ENCODE peak calls at places on chromosomes 11 and 22, in eight cellular contexts. D is neural progenitor cell, H is OCI-LY7, Y is nephron progenitor cell, Q is osteocyte, N is GM13976, C is cardiac fibroblast, S is activated B cell treated with CpG ODN at 0.5 μM for 24 hours. B is an unnamed sample.

GRCh38 chr22:45975266-45976161 is 1.4 kb downstream of the WNT7B start:
- DNase-seq in D (peak), H (no peak), Y (no peak), Q (no peak), N (no peak), C (no peak), S (no peak), B (no peak)

GRCh38 chr11:35621620-35622019 is 3.4 kb downstream of the FJX1 start:
- DNase-seq in D (no peak), H (no peak), Y (no peak), Q (no peak), N (no peak), C (peak), S (no peak), B (no peak)

GRCh38 chr11:102138677-102139076 is 28.4 kb downstream of the YAP1 start:
- DNase-seq in D (no peak), H (no peak), Y (no peak), Q (no peak), N (no peak), C (peak), S (no peak), B (no peak)

GRCh38 chr11:125170406-125171031 is 6.0 kb downstream of the PKNOX2 start:
- DNase-seq in D (peak), H (no peak), Y (peak), Q (no peak), N (no peak), C (peak), S (no peak), B (no peak)

GRCh38 chr11:72582206-72583176 is 91.7 kb downstream of the PDE2A start:
- DNase-seq in D (no peak), H (no peak), Y (no peak), Q (no peak), N (no peak), C (no peak), S (no peak), B (no peak)

GRCh38 chr11:130601141-130601540 is 152.7 kb downstream of the ADAMTS15 start:
- DNase-seq in D (peak), H (no peak), Y (peak), Q (peak), N (no peak), C (peak), S (no peak), B (peak)

GRCh38 chr11:17633279-17633986 is 85.9 kb upstream of the MYOD1 start:
- DNase-seq in D (no peak), H (no peak), Y (no peak), Q (no peak), N (peak), C (no peak), S (no peak), B (no peak)

GRCh38 chr11:93081694-93082093 is 112.2 kb downstream of the MTNR1B start:
- DNase-seq in D (peak), H (no peak), Y (no peak), Q (no peak), N (no peak), C (no peak), S (no peak), B (no peak)

GRCh38 chr11:62497132-62497915 is 49.3 kb downstream of the AHNAK start:
- DNase-seq in D (peak), H (peak), Y (no peak), Q (no peak), N (peak), C (peak), S (no peak), B (no peak)

DNA sequence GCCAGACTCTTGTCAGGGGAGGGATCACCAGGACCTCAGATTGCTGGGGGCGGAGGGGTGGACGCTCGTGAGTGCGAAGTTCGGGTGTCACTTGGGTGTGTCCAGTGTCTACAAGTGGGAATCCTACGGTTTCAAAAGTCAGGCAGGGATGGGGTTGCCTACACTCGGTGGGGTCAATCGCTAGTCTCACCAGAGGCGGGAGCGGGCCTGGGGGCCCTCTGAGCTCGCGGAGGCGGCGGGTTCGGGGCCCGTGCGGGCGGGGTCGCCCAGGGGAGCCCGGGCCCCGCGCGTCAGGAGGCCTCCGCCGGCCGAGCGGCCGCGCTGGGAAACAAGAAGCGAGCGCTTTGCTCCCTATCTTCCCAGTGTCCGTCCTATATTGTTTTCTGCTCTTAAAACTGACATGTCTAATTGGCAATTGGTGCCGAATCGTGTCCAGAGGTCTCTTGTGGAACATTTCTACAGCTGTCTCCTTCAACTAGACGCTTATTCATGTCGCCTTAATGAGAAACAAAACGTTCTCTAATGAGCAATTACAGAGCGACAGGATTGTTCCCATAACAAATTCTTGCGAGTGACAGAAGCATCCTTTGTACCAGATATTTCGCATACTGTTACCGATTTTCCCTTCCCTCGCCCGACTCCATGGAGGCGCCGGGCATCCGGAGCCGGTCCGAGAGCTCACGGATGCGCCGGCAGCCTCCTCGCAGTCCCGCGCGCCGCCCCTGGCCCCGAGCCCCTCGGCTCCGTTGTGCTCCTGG is 11.9 kb downstream of the PAX6 start:
- DNase-seq in D (peak), H (no peak), Y (peak), Q (no peak), N (peak), C (no peak), S (no peak), B (no peak)
- TF ChIP-seq CTCF in D (no peak), H (no peak), Y (no peak), Q (no peak), N (no peak), C (peak), S (no peak), B (no peak)

GRCh38 chr11:116033931-116034553 is 529.8 kb upstream of the CADM1 start:
- DNase-seq in D (no peak), H (no peak), Y (no peak), Q (peak), N (peak), C (no peak), S (no peak), B (no peak)
- TF ChIP-seq CTCF in D (no peak), H (no peak), Y (no peak), Q (no peak), N (no peak), C (no peak), S (no peak), B (no peak)

DNA sequence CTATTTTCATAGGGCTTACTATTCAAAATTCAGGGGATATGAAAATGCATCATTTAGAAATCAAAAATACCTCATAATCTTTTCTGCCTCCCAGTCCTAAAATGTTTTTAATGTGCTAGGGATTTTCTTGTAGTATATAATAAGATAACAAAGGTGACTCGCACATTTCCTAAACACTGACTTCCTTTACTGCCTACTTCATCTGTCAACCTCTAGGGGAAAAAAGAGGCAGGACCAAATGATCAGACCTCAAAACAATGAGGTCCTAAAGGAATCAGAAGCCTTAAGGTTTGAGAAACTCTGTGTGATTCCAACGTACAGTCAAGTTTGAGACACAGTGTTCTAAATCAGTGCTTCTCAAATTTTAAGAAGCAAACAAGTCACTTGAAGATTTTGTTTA is 56.1 kb upstream of the POU2AF2 start:
- DNase-seq in D (no peak), H (peak), Y (no peak), Q (no peak), N (no peak), C (no peak), S (no peak), B (no peak)
- TF ChIP-seq CTCF in D (no peak), H (peak), Y (no peak), Q (no peak), N (no peak), C (no peak), S (no peak), B (peak)

GRCh38 chr22:27504854-27505253 is 296.7 kb downstream of the MN1 start:
- DNase-seq in D (no peak), H (no peak), Y (no peak), Q (no peak), N (no peak), C (no peak), S (no peak), B (no peak)

GRCh38 chr22:27507066-27507715 is 294.4 kb downstream of the MN1 start:
- DNase-seq in D (no peak), H (no peak), Y (no peak), Q (no peak), N (no peak), C (peak), S (no peak), B (no peak)

GRCh38 chr22:27510024-27510423 is 291.5 kb downstream of the MN1 start:
- DNase-seq in D (no peak), H (peak), Y (no peak), Q (no peak), N (no peak), C (no peak), S (no peak), B (no peak)

GRCh38 chr22:27509132-27509920 is 292.2 kb downstream of the MN1 start:
- DNase-seq in D (no peak), H (no peak), Y (no peak), Q (no peak), N (no peak), C (no peak), S (no peak), B (no peak)

GRCh38 chr22:27507935-27508504 is 293.5 kb downstream of the MN1 start:
- DNase-seq in D (no peak), H (peak), Y (no peak), Q (no peak), N (no peak), C (peak), S (no peak), B (no peak)
- TF ChIP-seq CTCF in D (no peak), H (no peak), Y (no peak), Q (no peak), N (no peak), C (no peak), S (no peak), B (no peak)

GRCh38 chr22:29139965-29140782 is 65.5 kb upstream of the EMID1 start:
- DNase-seq in D (no peak), H (no peak), Y (no peak), Q (no peak), N (no peak), C (peak), S (no peak), B (no peak)
- TF ChIP-seq CTCF in D (no peak), H (no peak), Y (no peak), Q (no peak), N (no peak), C (no peak), S (no peak), B (no peak)

DNA sequence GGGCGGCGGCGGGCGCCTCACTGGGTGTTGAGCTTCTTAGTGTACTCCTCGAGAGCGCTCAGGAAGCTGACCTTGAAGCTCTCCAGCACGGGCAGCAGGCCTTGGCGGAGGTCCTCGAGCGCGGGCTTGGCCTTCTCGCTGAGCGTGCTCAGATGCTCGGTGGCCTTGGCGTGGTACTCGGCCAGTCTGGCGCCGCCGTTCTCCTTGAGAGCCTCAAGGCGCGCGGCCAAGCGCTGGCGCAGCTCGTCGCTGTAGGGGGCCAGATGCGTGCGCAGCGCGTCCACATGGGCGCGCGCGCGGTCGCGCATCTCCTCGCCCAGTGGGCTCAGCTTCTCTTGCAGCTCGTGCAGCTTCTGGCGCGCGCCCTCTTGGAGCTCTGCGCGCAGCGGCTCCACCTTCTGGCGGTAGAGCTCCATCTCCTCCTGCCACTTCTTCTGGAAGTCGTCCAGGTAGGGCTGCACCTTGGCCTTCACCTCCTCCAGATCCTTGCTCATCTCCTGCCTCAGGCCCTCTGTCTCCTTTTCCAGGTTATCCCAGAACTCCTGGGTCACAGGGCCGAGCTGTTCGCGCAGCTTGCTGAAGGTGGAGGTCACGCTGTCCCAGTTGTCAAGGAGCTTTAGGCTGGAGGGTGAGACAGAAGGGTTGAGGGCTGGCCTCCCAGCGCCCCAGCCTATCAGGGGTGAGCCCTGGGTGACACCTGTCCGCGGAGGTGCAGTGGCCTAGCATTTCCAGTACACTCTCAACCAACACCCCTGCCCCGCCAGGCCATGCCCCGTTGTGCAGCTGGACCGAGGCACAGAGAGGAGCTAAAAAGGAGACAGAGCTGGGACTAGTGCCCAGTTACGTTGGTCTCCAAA is 1.4 kb downstream of the APOA1 start:
- DNase-seq in D (peak), H (peak), Y (peak), Q (peak), N (peak), C (peak), S (peak), B (peak)
- TF ChIP-seq CTCF in D (peak), H (peak), Y (peak), Q (peak), N (peak), C (peak), S (no peak), B (peak)

DNA sequence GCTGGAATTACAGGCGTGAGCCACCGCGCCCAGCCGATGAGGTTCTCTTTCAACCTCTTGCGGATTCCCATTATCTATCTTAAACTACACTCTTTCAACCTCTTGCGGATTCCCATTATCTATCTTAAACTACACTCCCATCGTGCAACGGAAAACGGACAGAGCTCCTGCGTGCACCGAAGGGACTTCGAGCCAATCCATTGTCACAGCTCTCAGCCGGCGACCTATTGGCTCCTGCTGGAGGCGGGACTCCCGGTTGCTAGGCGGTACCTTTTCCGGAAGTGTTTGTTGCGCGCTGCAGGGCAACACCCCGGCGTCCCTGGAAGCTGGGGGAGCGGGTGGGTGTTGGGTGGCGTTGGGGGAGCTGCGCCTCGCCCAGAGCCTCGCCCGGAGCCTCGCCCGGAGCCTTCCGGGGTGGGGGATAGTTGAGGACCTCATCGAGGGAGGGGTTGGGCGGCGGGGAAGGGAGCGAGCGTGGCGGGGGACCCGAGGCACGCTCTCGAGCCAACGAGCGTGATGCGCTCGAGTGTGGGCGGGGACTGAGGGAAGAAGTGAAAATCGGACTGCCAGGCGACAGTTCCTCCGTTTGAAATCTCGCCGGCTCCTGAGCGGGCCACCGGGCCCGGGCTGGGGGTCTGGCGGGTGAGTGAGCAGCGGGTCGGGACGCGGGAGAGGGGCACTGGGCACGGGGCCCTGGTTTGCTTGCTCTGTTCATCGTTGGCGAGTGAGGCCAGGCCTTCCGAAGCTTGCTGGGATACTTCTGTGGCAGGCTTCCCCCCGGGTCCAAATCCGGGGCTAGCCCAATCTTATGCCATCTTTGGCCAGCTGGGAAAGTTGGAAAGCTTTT is at the start of gene CEP164:
- DNase-seq in D (peak), H (peak), Y (peak), Q (peak), N (peak), C (peak), S (peak), B (peak)
- TF ChIP-seq CTCF in D (no peak), H (no peak), Y (no peak), Q (no peak), N (no peak), C (no peak), S (no peak), B (no peak)

B was measured in endothelial cell.